ENCODE peak calls at places on chromosomes 12 and 14, in nine cellular contexts. D is naive thymus-derived CD8-positive, alpha-beta T cell; L is CD8-positive, alpha-beta memory T cell; X is activated CD8-positive, alpha-beta T cell treated with anti-CD3 and anti-CD28 coated beads for 36 hours; V is NCI-H510A treated with DMSO at 0.1 percent for 48 hours; S is NCI-H2171 treated with DMSO at 0.1 percent for 48 hours; G is heart left ventricle; Z is fibroblast of mammary gland; Q is RPMI7951. M is an unnamed sample.

GRCh38 chr14:106039400-106039799 is 513.0 kb downstream of the TMEM121 start:
- DNase-seq in G (no peak), X (peak; percentile 92), D (peak; percentile 51), S (no peak), Z (peak; percentile 2), Q (no peak), V (no peak), L (peak; percentile 51), M (peak; percentile 4)

GRCh38 chr12:4579305-4580097 is 17.5 kb downstream of the DYRK4 start:
- DNase-seq in S (peak; percentile 30), L (no peak), G (no peak), V (no peak), X (peak; percentile 16), D (no peak), Z (peak; percentile 30), Q (peak; percentile 37), M (peak; percentile 72)

GRCh38 chr12:94948232-94948810 is 55.2 kb downstream of the NDUFA12 start:
- DNase-seq in X (no peak), Q (no peak), S (no peak), Z (no peak), V (no peak), L (no peak), D (no peak), G (no peak), M (no peak)

GRCh38 chr12:510071-510825 is 50.5 kb downstream of the B4GALNT3 start:
- DNase-seq in S (peak; percentile 38), D (no peak), V (peak; percentile 87), L (no peak), Q (peak; percentile 54), X (no peak), Z (no peak), G (no peak), M (no peak)

GRCh38 chr14:72745991-72746980 is 147.6 kb downstream of the DPF3 start:
- DNase-seq in S (peak; percentile 92), D (no peak), Q (peak; percentile 72), Z (peak; percentile 92), L (no peak), V (no peak), G (no peak), X (peak; percentile 20), M (no peak)

GRCh38 chr12:82475211-82475610 is 116.9 kb downstream of the METTL25 start:
- DNase-seq in S (no peak), V (no peak), D (no peak), L (no peak), Z (no peak), G (no peak), X (no peak), Q (no peak), M (no peak)

GRCh38 chr14:56694609-56695008 is 115.0 kb downstream of the TMEM260 start:
- DNase-seq in D (no peak), Z (no peak), X (no peak), Q (no peak), G (no peak), S (no peak), L (no peak), V (no peak), M (no peak)

GRCh38 chr12:34396006-34396860 is 373.9 kb downstream of the ALG10 start:
- DNase-seq in L (peak; percentile 32), S (no peak), G (peak; percentile 8), V (no peak), Q (no peak), Z (no peak), X (no peak), D (no peak), M (no peak)

GRCh38 chr12:94805749-94806148 is 155.4 kb upstream of the TMCC3 start:
- DNase-seq in G (no peak), Z (peak; percentile 39), D (no peak), X (no peak), Q (no peak), L (no peak), V (no peak), S (no peak), M (no peak)

GRCh38 chr14:23627961-23628360 is 8.2 kb upstream of the DHRS2 start:
- DNase-seq in Z (no peak), S (no peak), Q (no peak), V (no peak), D (no peak), X (no peak), G (no peak), L (no peak), M (no peak)

GRCh38 chr12:121190523-121191031 is 19.4 kb upstream of the P2RX4 start:
- DNase-seq in X (no peak), G (no peak), V (no peak), D (no peak), Q (peak; percentile 75), S (no peak), L (no peak), Z (peak; percentile 91), M (peak; percentile 76)

GRCh38 chr14:51860836-51861583 is 598 bp downstream of the GNG2 start:
- DNase-seq in G (no peak), Q (peak; percentile 38), X (peak; percentile 35), L (no peak), Z (peak; percentile 62), V (no peak), D (no peak), S (no peak), M (no peak)

GRCh38 chr12:81206425-81206824 is 128.5 kb downstream of the ACSS3 start:
- DNase-seq in X (no peak), V (peak; percentile 54), Z (no peak), L (no peak), S (peak; percentile 93), D (no peak), G (no peak), Q (no peak), M (no peak)

GRCh38 chr12:56408799-56409417 is 40.3 kb downstream of the TIMELESS start:
- DNase-seq in Z (no peak), G (no peak), Q (no peak), D (no peak), V (no peak), X (no peak), S (no peak), L (no peak), M (no peak)

GRCh38 chr14:91901449-91902250 is 34.3 kb upstream of the TC2N start:
- DNase-seq in S (no peak), D (no peak), Z (peak; percentile 51), G (no peak), V (no peak), Q (no peak), X (no peak), L (no peak), M (no peak)

GRCh38 chr12:123822804-123823203 is 60.7 kb downstream of the DNAH10 start:
- DNase-seq in Q (no peak), V (no peak), S (no peak), Z (no peak), D (no peak), G (no peak), X (no peak), L (no peak), M (no peak)

GRCh38 chr14:53316504-53316903 is 163.4 kb upstream of the DDHD1 start:
- DNase-seq in Z (no peak), L (no peak), G (no peak), S (no peak), X (no peak), D (no peak), Q (peak; percentile 78), V (no peak), M (no peak)

GRCh38 chr12:112978163-112979081 is at the start of gene OAS2:
- DNase-seq in L (peak; percentile 89), Z (peak; percentile 76), V (no peak), G (peak; percentile 74), Q (peak; percentile 92), S (no peak), D (peak; percentile 81), X (peak; percentile 91), M (peak; percentile 79)

GRCh38 chr14:90388437-90388836 is 8.4 kb upstream of the CALM1 start:
- DNase-seq in X (no peak), L (no peak), G (no peak), V (peak; percentile 26), D (no peak), Z (peak; percentile 87), Q (peak; percentile 72), S (peak; percentile 63), M (peak; percentile 46)

GRCh38 chr12:116528067-116528466 is 31.1 kb upstream of the MAP1LC3B2 start:
- DNase-seq in L (no peak), Z (peak; percentile 89), D (no peak), X (no peak), S (no peak), Q (peak; percentile 96), G (no peak), V (no peak), M (no peak)

GRCh38 chr12:52215587-52216031 is 17.4 kb upstream of the KRT7 start:
- DNase-seq in D (no peak), Q (peak; percentile 94), V (no peak), Z (peak; percentile 49), S (no peak), G (no peak), X (no peak), L (peak; percentile 33), M (no peak)

GRCh38 chr12:117109943-117110342 is 10.7 kb upstream of the TESC start:
- DNase-seq in V (no peak), Q (no peak), L (no peak), Z (no peak), D (no peak), G (no peak), S (no peak), X (no peak), M (no peak)

GRCh38 chr12:131153956-131154355 is 200.2 kb downstream of the ADGRD1 start:
- DNase-seq in Q (no peak), G (no peak), S (no peak), V (no peak), X (no peak), D (no peak), L (no peak), Z (no peak), M (no peak)

GRCh38 chr14:100618763-100619320 is 31.6 kb upstream of the BEGAIN start:
- DNase-seq in X (no peak), S (peak; percentile 27), L (no peak), Q (no peak), D (no peak), G (no peak), Z (no peak), V (peak; percentile 20), M (no peak)

GRCh38 chr14:83559721-83560120 is 1970.2 kb upstream of the FLRT2 start:
- DNase-seq in S (no peak), V (no peak), L (no peak), G (no peak), D (no peak), Z (peak; percentile 35), Q (peak; percentile 3), X (no peak), M (no peak)

GRCh38 chr12:52052471-52053186 is 1.4 kb downstream of the NR4A1 start:
- DNase-seq in X (peak; percentile 36), Q (no peak), S (no peak), Z (no peak), D (no peak), V (no peak), L (no peak), G (no peak), M (no peak)

GRCh38 chr12:54164402-54165145 is 24.2 kb downstream of the SMUG1 start:
- DNase-seq in L (no peak), Z (no peak), S (peak; percentile 26), D (no peak), Q (no peak), V (no peak), X (no peak), G (no peak), M (no peak)

GRCh38 chr12:65845751-65846537 is 21.7 kb downstream of the HMGA2 start:
- DNase-seq in S (no peak), D (no peak), Q (no peak), G (no peak), X (no peak), V (no peak), Z (no peak), L (no peak), M (no peak)

GRCh38 chr12:70122804-70123203 is 120.4 kb upstream of the CNOT2 start:
- DNase-seq in X (no peak), G (no peak), L (no peak), Z (no peak), Q (no peak), D (no peak), S (no peak), V (no peak), M (no peak)

GRCh38 chr12:9957834-9958233 is 13.4 kb upstream of the CLEC12A start:
- DNase-seq in Z (no peak), X (no peak), G (no peak), Q (no peak), D (no peak), S (no peak), V (no peak), L (no peak), M (no peak)

GRCh38 chr14:106023411-106023810 is 497.0 kb downstream of the TMEM121 start:
- DNase-seq in V (no peak), L (no peak), X (no peak), D (no peak), Q (no peak), S (no peak), G (no peak), Z (no peak), M (no peak)